ENCODE peak calls at places on chromosome 14, in five cellular contexts. W is K562, K is heart left ventricle, R is HL-60, A is astrocyte. X is an unnamed sample.

GRCh38 chr14:59311723-59312122 is 123.3 kb downstream of the DAAM1 start:
- DNase-seq in R (no peak), A (no peak), W (no peak), K (no peak), X (no peak)

GRCh38 chr14:92397140-92397815 is 74.3 kb downstream of the SLC24A4 start:
- DNase-seq in W (no peak), K (no peak), A (peak; percentile 65), R (peak; percentile 57), X (peak; percentile 87)

GRCh38 chr14:37658174-37658573 is 62.7 kb downstream of the TTC6 start:
- DNase-seq in R (no peak), W (no peak), K (no peak), A (no peak), X (no peak)

GRCh38 chr14:23139874-23140273 is 20.8 kb upstream of the CEBPE start:
- DNase-seq in K (no peak), W (no peak), A (no peak), R (no peak), X (no peak)

GRCh38 chr14:79551591-79551990 is 659.7 kb downstream of the DIO2 start:
- DNase-seq in A (no peak), W (no peak), K (no peak), R (no peak), X (no peak)

GRCh38 chr14:100988411-100988900 is 84.9 kb upstream of the RTL1 start:
- DNase-seq in K (no peak), W (no peak), A (peak; percentile 63), R (no peak), X (no peak)

GRCh38 chr14:86597279-86597678 is 1067.3 kb downstream of the FLRT2 start:
- DNase-seq in W (no peak), K (no peak), R (no peak), A (no peak), X (no peak)

GRCh38 chr14:40099316-40099715 is 667.1 kb upstream of the FBXO33 start:
- DNase-seq in R (no peak), A (no peak), K (no peak), W (no peak), X (no peak)

GRCh38 chr14:68612049-68612448 is 180.8 kb downstream of the ZFP36L1 start:
- DNase-seq in K (peak; percentile 76), R (no peak), W (no peak), A (no peak), X (no peak)

GRCh38 chr14:88477513-88478250 is 77.1 kb downstream of the PTPN21 start:
- DNase-seq in R (no peak), A (no peak), K (peak; percentile 36), W (no peak), X (no peak)

GRCh38 chr14:31059152-31059924 is 33.2 kb upstream of the STRN3 start:
- DNase-seq in R (peak; percentile 83), W (peak; percentile 80), K (peak; percentile 39), A (peak; percentile 93), X (peak; percentile 42)

GRCh38 chr14:100364403-100364802 is 41.3 kb downstream of the SLC25A47 start:
- DNase-seq in A (no peak), K (no peak), W (no peak), R (no peak), X (no peak)

GRCh38 chr14:39492267-39492666 is 60.0 kb upstream of the FBXO33 start:
- DNase-seq in A (peak; percentile 93), R (no peak), K (no peak), W (no peak), X (peak; percentile 80)

GRCh38 chr14:22551597-22551982 is 37.4 kb downstream of the DAD1 start:
- DNase-seq in W (no peak), A (no peak), K (no peak), R (peak; percentile 46), X (no peak)

GRCh38 chr14:73492661-73493060 is 1.9 kb downstream of the RIOX1 start:
- DNase-seq in R (no peak), A (no peak), K (no peak), W (no peak), X (no peak)

GRCh38 chr14:89337912-89338311 is 79.1 kb downstream of the FOXN3 start:
- DNase-seq in A (no peak), R (no peak), K (peak; percentile 36), W (no peak), X (no peak)

GRCh38 chr14:105659935-105660527 is 133.6 kb downstream of the TMEM121 start:
- DNase-seq in R (no peak), A (no peak), K (no peak), W (no peak), X (no peak)

GRCh38 chr14:106318700-106319099 is 792.3 kb downstream of the TMEM121 start:
- DNase-seq in W (peak; percentile 53), R (no peak), A (no peak), K (no peak), X (no peak)

GRCh38 chr14:30221546-30221945 is 293.9 kb upstream of the PRKD1 start:
- DNase-seq in W (no peak), K (no peak), A (no peak), R (no peak), X (no peak)

GRCh38 chr14:96574633-96575191 is 72.5 kb downstream of the PAPOLA start:
- DNase-seq in R (no peak), W (no peak), A (peak; percentile 72), K (no peak), X (peak; percentile 20)

GRCh38 chr14:100105357-100106169 is 40.3 kb downstream of the EVL start:
- DNase-seq in R (peak; percentile 70), W (no peak), A (no peak), K (no peak), X (no peak)

GRCh38 chr14:38171197-38171596 is 36.5 kb upstream of the SSTR1 start:
- DNase-seq in R (no peak), W (no peak), K (no peak), A (peak; percentile 11), X (peak; percentile 25)

GRCh38 chr14:73850940-73851339 is 691 bp upstream of the PTGR2 start:
- DNase-seq in W (no peak), K (no peak), R (no peak), A (no peak), X (no peak)

GRCh38 chr14:100436745-100437406 is 113.7 kb downstream of the SLC25A47 start:
- DNase-seq in A (no peak), K (no peak), R (no peak), W (no peak), X (no peak)

GRCh38 chr14:26125039-26125438 is 472.8 kb downstream of the NOVA1 start:
- DNase-seq in K (no peak), R (no peak), W (no peak), A (no peak), X (no peak)

GRCh38 chr14:102074415-102074964 is 12.4 kb downstream of the HSP90AA1 start:
- DNase-seq in K (no peak), W (no peak), R (no peak), A (no peak), X (no peak)

GRCh38 chr14:98368214-98368613 is 903.8 kb downstream of the BCL11B start:
- DNase-seq in R (no peak), K (no peak), W (no peak), A (no peak), X (no peak)

DNA sequence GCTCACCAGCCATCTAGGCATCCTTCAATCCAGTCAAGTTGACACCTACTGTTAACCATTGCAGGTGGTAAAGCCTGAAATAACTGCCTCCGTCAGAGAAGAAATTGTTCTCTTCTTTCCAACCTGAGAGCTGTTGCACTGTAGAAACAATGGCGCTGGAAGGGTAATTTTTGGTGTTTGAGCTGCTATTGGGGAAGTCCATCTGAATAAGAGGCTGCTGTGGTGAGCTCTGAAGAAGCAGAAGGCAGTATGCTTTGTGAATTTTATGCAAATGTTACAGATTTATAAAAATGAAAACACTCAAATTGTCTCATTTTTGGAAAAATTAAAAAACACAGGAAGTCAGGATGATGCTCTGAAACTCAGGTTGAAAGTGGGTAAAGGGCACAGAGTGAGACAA is 60.2 kb downstream of the SNAPC1 start:
- DNase-seq in A (no peak), R (no peak), K (no peak), W (no peak), X (no peak)
- TF ChIP-seq CTCF in A (no peak), R (no peak), K (no peak), W (no peak), X (no peak)

GRCh38 chr14:61320806-61321384 is 484 bp upstream of the PRKCH start:
- DNase-seq in K (peak; percentile 21), A (no peak), W (no peak), R (no peak), X (no peak)
- TF ChIP-seq CTCF in K (no peak), A (no peak), W (no peak), R (no peak), X (no peak)

GRCh38 chr14:104351849-104352492 is 213.6 kb downstream of the KIF26A start:
- DNase-seq in W (no peak), R (no peak), A (no peak), K (no peak), X (no peak)
- TF ChIP-seq CTCF in W (no peak), R (no peak), A (no peak), K (no peak), X (no peak)

GRCh38 chr14:74898694-74899093 is 17.0 kb downstream of the DLST start:
- DNase-seq in R (no peak), A (no peak), W (no peak), K (no peak), X (no peak)

GRCh38 chr14:74896400-74896799 is 14.7 kb downstream of the DLST start:
- DNase-seq in A (no peak), R (no peak), W (no peak), K (no peak), X (no peak)

GRCh38 chr14:74897642-74898041 is 15.9 kb downstream of the DLST start:
- DNase-seq in K (no peak), R (no peak), A (no peak), W (no peak), X (no peak)

GRCh38 chr14:74893614-74894091 is 11.9 kb downstream of the DLST start:
- DNase-seq in A (no peak), R (peak; percentile 9), W (no peak), K (no peak), X (no peak)

GRCh38 chr14:74898083-74898482 is 16.4 kb downstream of the DLST start:
- DNase-seq in R (no peak), W (no peak), K (no peak), A (no peak), X (no peak)
- TF ChIP-seq CTCF in R (no peak), W (no peak), K (no peak), A (no peak), X (no peak)

GRCh38 chr14:53963491-53964227 is 7.0 kb upstream of the BMP4 start:
- DNase-seq in K (peak; percentile 23), W (no peak), A (peak; percentile 31), R (no peak), X (no peak)
- TF ChIP-seq CTCF in K (peak; percentile 28), W (no peak), A (peak; percentile 30), R (no peak), X (peak; percentile 59)